ENCODE peak calls at places on chromosomes 13 and 19, in four cellular contexts. One of them, this sample, is unnamed.

GRCh38 chr13:47303626-47304025 is 406.8 kb upstream of the HTR2A start:
- DNase-seq in left ventricle myocardium inferior: no peak
- DNase-seq in colonic mucosa: no peak
- DNase-seq in heart right ventricle: no peak
- DNase-seq in this sample: no peak

GRCh38 chr13:43309301-43309700 is 285.9 kb downstream of the DNAJC15 start:
- DNase-seq in left ventricle myocardium inferior: no peak
- DNase-seq in colonic mucosa: no peak
- DNase-seq in heart right ventricle: no peak
- DNase-seq in this sample: no peak

GRCh38 chr19:32404939-32405430 is 585 bp upstream of the DPY19L3 start:
- DNase-seq in left ventricle myocardium inferior: peak
- DNase-seq in colonic mucosa: peak
- DNase-seq in heart right ventricle: peak
- DNase-seq in this sample: no peak

GRCh38 chr19:52453324-52454094 is at the start of gene ZNF578:
- DNase-seq in left ventricle myocardium inferior: peak
- DNase-seq in colonic mucosa: peak
- DNase-seq in heart right ventricle: peak
- DNase-seq in this sample: peak

GRCh38 chr13:29905845-29906244 is 55.4 kb upstream of the UBL3 start:
- DNase-seq in left ventricle myocardium inferior: no peak
- DNase-seq in colonic mucosa: peak
- DNase-seq in heart right ventricle: no peak
- DNase-seq in this sample: no peak

GRCh38 chr13:28100149-28101121 is at the start of gene FLT3:
- DNase-seq in left ventricle myocardium inferior: peak
- DNase-seq in colonic mucosa: peak
- DNase-seq in heart right ventricle: no peak
- DNase-seq in this sample: peak

GRCh38 chr19:3387645-3388589 is 21.5 kb downstream of the NFIC start:
- DNase-seq in left ventricle myocardium inferior: peak
- DNase-seq in colonic mucosa: peak
- DNase-seq in heart right ventricle: peak
- DNase-seq in this sample: no peak

GRCh38 chr13:108086678-108087077 is 128.7 kb downstream of the LIG4 start:
- DNase-seq in left ventricle myocardium inferior: no peak
- DNase-seq in colonic mucosa: no peak
- DNase-seq in heart right ventricle: no peak
- DNase-seq in this sample: no peak

GRCh38 chr19:8361921-8362793 is 1.8 kb upstream of the ANGPTL4 start:
- DNase-seq in left ventricle myocardium inferior: peak
- DNase-seq in colonic mucosa: peak
- DNase-seq in heart right ventricle: peak
- DNase-seq in this sample: peak

GRCh38 chr13:36975172-36975571 is 24.0 kb downstream of the ALG5 start:
- DNase-seq in left ventricle myocardium inferior: no peak
- DNase-seq in colonic mucosa: no peak
- DNase-seq in heart right ventricle: no peak
- DNase-seq in this sample: no peak

GRCh38 chr19:40633207-40633606 is 32.0 kb downstream of the LTBP4 start:
- DNase-seq in left ventricle myocardium inferior: no peak
- DNase-seq in colonic mucosa: no peak
- DNase-seq in heart right ventricle: no peak
- DNase-seq in this sample: peak

GRCh38 chr13:60439201-60439600 is 42.2 kb downstream of the TDRD3 start:
- DNase-seq in left ventricle myocardium inferior: no peak
- DNase-seq in colonic mucosa: no peak
- DNase-seq in heart right ventricle: no peak
- DNase-seq in this sample: no peak

GRCh38 chr19:29372461-29372860 is 153.3 kb upstream of the VSTM2B start:
- DNase-seq in left ventricle myocardium inferior: no peak
- DNase-seq in colonic mucosa: no peak
- DNase-seq in heart right ventricle: no peak
- DNase-seq in this sample: no peak

GRCh38 chr13:97369269-97369893 is 64.6 kb upstream of the RAP2A start:
- DNase-seq in left ventricle myocardium inferior: no peak
- DNase-seq in colonic mucosa: no peak
- DNase-seq in heart right ventricle: no peak
- DNase-seq in this sample: no peak

GRCh38 chr13:44976196-44976595 is 13.1 kb downstream of the NUFIP1 start:
- DNase-seq in left ventricle myocardium inferior: no peak
- DNase-seq in colonic mucosa: no peak
- DNase-seq in heart right ventricle: no peak
- DNase-seq in this sample: no peak

GRCh38 chr13:105426454-105426853 is 1109.0 kb downstream of the EFNB2 start:
- DNase-seq in left ventricle myocardium inferior: no peak
- DNase-seq in colonic mucosa: no peak
- DNase-seq in heart right ventricle: no peak
- DNase-seq in this sample: no peak

GRCh38 chr19:43562698-43563241 is 12.6 kb downstream of the XRCC1 start:
- DNase-seq in left ventricle myocardium inferior: peak
- DNase-seq in colonic mucosa: peak
- DNase-seq in heart right ventricle: peak
- DNase-seq in this sample: peak

GRCh38 chr13:76939215-76939614 is 9.1 kb upstream of the ACOD1 start:
- DNase-seq in left ventricle myocardium inferior: no peak
- DNase-seq in colonic mucosa: no peak
- DNase-seq in heart right ventricle: no peak
- DNase-seq in this sample: peak

GRCh38 chr13:48775285-48775684 is 121.6 kb downstream of the CYSLTR2 start:
- DNase-seq in left ventricle myocardium inferior: no peak
- DNase-seq in colonic mucosa: no peak
- DNase-seq in heart right ventricle: no peak
- DNase-seq in this sample: no peak

GRCh38 chr19:53849237-53849676 is 18.4 kb upstream of the MYADM start:
- DNase-seq in left ventricle myocardium inferior: no peak
- DNase-seq in colonic mucosa: no peak
- DNase-seq in heart right ventricle: peak
- DNase-seq in this sample: no peak

GRCh38 chr13:36395280-36395679 is 37.0 kb upstream of the CCNA1 start:
- DNase-seq in left ventricle myocardium inferior: no peak
- DNase-seq in colonic mucosa: no peak
- DNase-seq in heart right ventricle: no peak
- DNase-seq in this sample: no peak

GRCh38 chr19:13974073-13974472 is 21.8 kb downstream of the DCAF15 start:
- DNase-seq in left ventricle myocardium inferior: no peak
- DNase-seq in colonic mucosa: no peak
- DNase-seq in heart right ventricle: no peak
- DNase-seq in this sample: peak

GRCh38 chr19:38559428-38560401 is 58.0 kb downstream of the MAP4K1 start:
- DNase-seq in left ventricle myocardium inferior: no peak
- DNase-seq in colonic mucosa: no peak
- DNase-seq in heart right ventricle: no peak
- DNase-seq in this sample: peak

GRCh38 chr13:41649659-41650058 is 192.3 kb downstream of the RGCC start:
- DNase-seq in left ventricle myocardium inferior: no peak
- DNase-seq in colonic mucosa: no peak
- DNase-seq in heart right ventricle: no peak
- DNase-seq in this sample: no peak

GRCh38 chr13:95258619-95259194 is 42.5 kb downstream of the ABCC4 start:
- DNase-seq in left ventricle myocardium inferior: no peak
- DNase-seq in colonic mucosa: no peak
- DNase-seq in heart right ventricle: no peak
- DNase-seq in this sample: no peak

GRCh38 chr19:46608581-46609345 is 7.6 kb downstream of the CALM3 start:
- DNase-seq in left ventricle myocardium inferior: peak
- DNase-seq in colonic mucosa: peak
- DNase-seq in heart right ventricle: no peak
- DNase-seq in this sample: no peak

GRCh38 chr13:98022210-98022609 is 68.7 kb downstream of the IPO5 start:
- DNase-seq in left ventricle myocardium inferior: no peak
- DNase-seq in colonic mucosa: no peak
- DNase-seq in heart right ventricle: peak
- DNase-seq in this sample: peak

GRCh38 chr19:45515081-45515624 is 7.9 kb downstream of the VASP start:
- DNase-seq in left ventricle myocardium inferior: peak
- DNase-seq in colonic mucosa: peak
- DNase-seq in heart right ventricle: peak
- DNase-seq in this sample: no peak

GRCh38 chr13:61944329-61944929 is 528.8 kb upstream of the PCDH20 start:
- DNase-seq in left ventricle myocardium inferior: no peak
- DNase-seq in colonic mucosa: no peak
- DNase-seq in heart right ventricle: no peak
- DNase-seq in this sample: no peak

GRCh38 chr19:46975011-46975917 is 44.4 kb upstream of the NPAS1 start:
- DNase-seq in left ventricle myocardium inferior: no peak
- DNase-seq in colonic mucosa: no peak
- DNase-seq in heart right ventricle: no peak
- DNase-seq in this sample: no peak

GRCh38 chr19:19297759-19298158 is 22.6 kb downstream of the SUGP1 start:
- DNase-seq in left ventricle myocardium inferior: no peak
- DNase-seq in colonic mucosa: no peak
- DNase-seq in heart right ventricle: peak
- DNase-seq in this sample: no peak

GRCh38 chr19:3463039-3463958 is 17.0 kb downstream of the SMIM24 start:
- DNase-seq in left ventricle myocardium inferior: no peak
- DNase-seq in colonic mucosa: no peak
- DNase-seq in heart right ventricle: no peak
- DNase-seq in this sample: no peak

GRCh38 chr19:44992336-44993163 is 8.7 kb upstream of the RELB start:
- DNase-seq in left ventricle myocardium inferior: no peak
- DNase-seq in colonic mucosa: no peak
- DNase-seq in heart right ventricle: no peak
- DNase-seq in this sample: no peak

GRCh38 chr19:2374808-2375207 is 14.7 kb downstream of the TMPRSS9 start:
- DNase-seq in left ventricle myocardium inferior: no peak
- DNase-seq in colonic mucosa: no peak
- DNase-seq in heart right ventricle: no peak
- DNase-seq in this sample: no peak

GRCh38 chr13:43107780-43108179 is 84.4 kb downstream of the DNAJC15 start:
- DNase-seq in left ventricle myocardium inferior: no peak
- DNase-seq in colonic mucosa: no peak
- DNase-seq in heart right ventricle: no peak
- DNase-seq in this sample: no peak

GRCh38 chr13:39655569-39656324 is at the start of gene COG6:
- DNase-seq in left ventricle myocardium inferior: peak
- DNase-seq in colonic mucosa: peak
- DNase-seq in heart right ventricle: peak
- DNase-seq in this sample: peak
- H3K27ac ChIP-seq in left ventricle myocardium inferior: peak
- H3K27ac ChIP-seq in colonic mucosa: peak
- H3K27ac ChIP-seq in heart right ventricle: peak
- H3K27ac ChIP-seq in this sample: no peak

GRCh38 chr13:73090116-73090811 is 31.5 kb downstream of the KLF5 start:
- DNase-seq in left ventricle myocardium inferior: no peak
- DNase-seq in colonic mucosa: peak
- DNase-seq in heart right ventricle: no peak
- DNase-seq in this sample: peak
- H3K27ac ChIP-seq in left ventricle myocardium inferior: no peak
- H3K27ac ChIP-seq in colonic mucosa: peak
- H3K27ac ChIP-seq in heart right ventricle: no peak
- H3K27ac ChIP-seq in this sample: peak

GRCh38 chr19:35216833-35217707 is 11.5 kb downstream of the FAM187B start:
- DNase-seq in left ventricle myocardium inferior: no peak
- DNase-seq in colonic mucosa: peak
- DNase-seq in heart right ventricle: peak
- DNase-seq in this sample: no peak

GRCh38 chr19:35213678-35214632 is 14.6 kb downstream of the FAM187B start:
- DNase-seq in left ventricle myocardium inferior: peak
- DNase-seq in colonic mucosa: peak
- DNase-seq in heart right ventricle: peak
- DNase-seq in this sample: peak

GRCh38 chr19:35216026-35216832 is 12.3 kb downstream of the FAM187B start:
- DNase-seq in left ventricle myocardium inferior: no peak
- DNase-seq in colonic mucosa: no peak
- DNase-seq in heart right ventricle: no peak
- DNase-seq in this sample: peak

GRCh38 chr19:35212241-35212640 is 16.3 kb downstream of the FAM187B start:
- DNase-seq in left ventricle myocardium inferior: no peak
- DNase-seq in colonic mucosa: no peak
- DNase-seq in heart right ventricle: no peak
- DNase-seq in this sample: no peak

DNA sequence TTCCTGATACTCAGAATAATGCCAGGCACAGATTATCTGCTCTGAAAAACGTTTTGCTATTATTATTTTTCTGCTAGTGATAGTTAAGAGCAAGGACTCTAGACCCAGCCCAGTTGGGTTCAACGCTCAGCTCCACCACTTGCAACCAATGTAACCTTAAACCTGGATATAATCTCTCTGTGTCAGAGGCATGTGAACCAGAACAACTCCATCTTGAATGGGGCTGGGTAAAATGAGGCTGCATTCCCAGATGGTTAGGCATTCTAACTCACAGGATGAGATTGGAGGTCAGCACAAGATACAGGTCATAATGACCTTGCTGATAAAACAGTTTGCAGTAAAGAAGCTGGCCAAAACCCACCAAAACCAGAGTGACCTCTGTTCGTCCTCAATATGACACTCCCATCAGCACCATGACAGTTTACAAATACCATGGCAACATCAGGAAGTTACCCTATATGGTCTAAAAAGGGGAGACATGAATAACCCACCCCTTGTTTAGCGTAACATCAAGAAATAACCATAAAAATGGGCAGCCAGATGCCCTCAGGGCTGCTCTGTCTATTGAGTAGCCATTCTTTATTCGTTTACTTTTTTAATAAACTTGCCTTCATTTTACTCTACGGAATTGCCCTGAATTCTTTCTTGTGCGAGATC is 13.6 kb downstream of the FAM187B start:
- DNase-seq in left ventricle myocardium inferior: no peak
- DNase-seq in colonic mucosa: no peak
- DNase-seq in heart right ventricle: no peak
- DNase-seq in this sample: no peak
- H3K27ac ChIP-seq in left ventricle myocardium inferior: no peak
- H3K27ac ChIP-seq in colonic mucosa: no peak
- H3K27ac ChIP-seq in heart right ventricle: peak
- H3K27ac ChIP-seq in this sample: no peak

GRCh38 chr13:110628952-110629701 is 13.8 kb downstream of the NAXD start:
- DNase-seq in left ventricle myocardium inferior: no peak
- DNase-seq in colonic mucosa: no peak
- DNase-seq in heart right ventricle: no peak
- DNase-seq in this sample: no peak

GRCh38 chr13:110627761-110628476 is 12.6 kb downstream of the NAXD start:
- DNase-seq in left ventricle myocardium inferior: no peak
- DNase-seq in colonic mucosa: no peak
- DNase-seq in heart right ventricle: no peak
- DNase-seq in this sample: no peak

GRCh38 chr13:110630566-110631119 is 15.3 kb downstream of the NAXD start:
- DNase-seq in left ventricle myocardium inferior: no peak
- DNase-seq in colonic mucosa: no peak
- DNase-seq in heart right ventricle: no peak
- DNase-seq in this sample: no peak

GRCh38 chr13:110628477-110628793 is 13.1 kb downstream of the NAXD start:
- DNase-seq in left ventricle myocardium inferior: no peak
- DNase-seq in colonic mucosa: no peak
- DNase-seq in heart right ventricle: no peak
- DNase-seq in this sample: no peak

DNA sequence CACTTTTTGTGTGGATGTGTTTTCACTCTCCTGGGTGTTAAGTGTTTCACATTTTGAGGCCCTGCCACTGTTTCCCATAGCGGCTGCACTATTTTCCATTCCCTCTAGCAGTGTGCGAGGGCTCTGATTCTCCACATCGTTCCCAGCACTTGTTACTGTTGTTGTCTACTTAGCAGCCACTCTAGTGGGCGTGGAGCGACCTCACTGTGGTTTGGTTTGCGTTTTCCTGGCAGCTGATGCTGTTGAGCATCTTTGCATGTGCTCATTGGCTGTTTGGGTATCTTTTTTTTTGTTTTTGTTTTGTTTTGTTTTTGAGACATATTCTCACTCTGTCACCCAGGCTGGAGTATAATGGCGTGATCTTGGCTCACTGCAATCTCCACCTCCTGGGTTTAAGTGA is 14.4 kb downstream of the NAXD start:
- DNase-seq in left ventricle myocardium inferior: no peak
- DNase-seq in colonic mucosa: no peak
- DNase-seq in heart right ventricle: no peak
- DNase-seq in this sample: no peak
- H3K27ac ChIP-seq in left ventricle myocardium inferior: no peak
- H3K27ac ChIP-seq in colonic mucosa: no peak
- H3K27ac ChIP-seq in heart right ventricle: no peak
- H3K27ac ChIP-seq in this sample: no peak